ENCODE peak calls at places on chromosomes 6 and 20, in nine cellular contexts. Y, R, Q, T, S, J, D, L and V are unnamed samples. For H3K9me3, the result is how much of the 10 kb centered on the place peaks cover.

GRCh38 chr6:13846841-13847240 is 32.5 kb upstream of the MCUR1 start:
- DNase-seq in Y (no peak), R (no peak), Q (no peak), T (no peak), S (no peak), J (no peak), D (peak), L (no peak), V (no peak)

GRCh38 chr6:26064619-26065257 is 22.5 kb upstream of the HFE start:
- DNase-seq in Y (no peak), R (peak), Q (no peak), T (peak), S (peak), J (no peak), D (no peak), L (peak), V (no peak)

GRCh38 chr20:25226433-25227316 is 21.2 kb upstream of the PYGB start:
- DNase-seq in Y (peak), R (no peak), Q (no peak), T (no peak), S (no peak), J (peak), D (no peak), L (no peak), V (no peak)

GRCh38 chr20:47669489-47669888 is 115.8 kb downstream of the SULF2 start:
- DNase-seq in Y (no peak), R (no peak), Q (no peak), T (no peak), S (no peak), J (no peak), D (no peak), L (no peak), V (no peak)

GRCh38 chr6:120378582-120379220 is 955.6 kb downstream of the TBC1D32 start:
- DNase-seq in Y (no peak), R (no peak), Q (no peak), T (peak), S (peak), J (no peak), D (no peak), L (no peak), V (no peak)

GRCh38 chr6:152432758-152433157 is 204.4 kb downstream of the SYNE1 start:
- DNase-seq in Y (no peak), R (no peak), Q (no peak), T (no peak), S (no peak), J (no peak), D (no peak), L (no peak), V (no peak)

GRCh38 chr6:5260661-5261544 is at the start of the genes FARS2 and LYRM4:
- DNase-seq in Y (peak), R (peak), Q (peak), T (peak), S (peak), J (peak), D (peak), L (peak), V (peak)

GRCh38 chr6:12291785-12292604 is 1.8 kb downstream of the EDN1 start:
- DNase-seq in Y (no peak), R (no peak), Q (no peak), T (peak), S (peak), J (no peak), D (peak), L (no peak), V (no peak)

GRCh38 chr6:46898011-46898410 is 23.7 kb downstream of the ADGRF5 start:
- DNase-seq in Y (no peak), R (no peak), Q (no peak), T (no peak), S (no peak), J (no peak), D (no peak), L (no peak), V (no peak)

DNA sequence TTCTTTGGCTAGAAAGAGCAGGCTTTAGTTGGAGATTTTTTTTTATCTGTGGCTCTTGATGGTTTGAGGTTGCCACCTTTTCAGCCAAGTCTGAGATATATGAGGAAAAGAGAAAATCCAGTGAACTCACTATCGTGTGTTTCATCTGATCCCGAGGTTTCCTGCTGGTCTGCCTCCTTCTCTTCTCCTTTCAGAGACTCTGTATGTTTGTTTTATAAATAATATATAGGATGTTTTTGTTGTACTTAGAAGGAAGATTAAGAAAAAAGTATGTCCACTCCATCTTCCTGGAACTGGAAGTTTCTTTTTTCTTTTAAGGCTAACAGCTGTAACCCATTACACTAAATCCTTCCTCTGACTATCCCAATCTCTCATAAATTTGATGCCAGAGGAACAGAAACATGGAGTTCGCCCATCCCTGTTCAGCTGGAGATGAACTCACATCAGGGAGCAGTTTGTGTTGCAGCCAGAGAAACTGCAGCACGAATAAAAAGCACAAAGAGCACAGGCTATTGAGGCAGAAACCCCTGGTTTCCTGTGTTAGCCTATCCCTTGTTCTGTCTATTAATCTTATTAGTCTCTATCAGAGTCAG is 20.7 kb downstream of the RIPK1 start:
- DNase-seq in Y (no peak), R (no peak), Q (no peak), T (peak), S (peak), J (no peak), D (no peak), L (no peak), V (no peak)
- H3K9me3 ChIP-seq in Y (under half), R (under half), Q (under half), T (under half), S (under half), J (under half), D (under half), L (under half), V (under half)

GRCh38 chr20:33568378-33569289 is 78.7 kb downstream of the CBFA2T2 start:
- DNase-seq in Y (no peak), R (no peak), Q (no peak), T (peak), S (peak), J (peak), D (no peak), L (no peak), V (no peak)
- H3K4me3 ChIP-seq in Y (no peak), R (no peak), Q (no peak), T (no peak), S (no peak), J (no peak), D (no peak), L (no peak), V (no peak)

GRCh38 chr6:168215121-168215808 is 104.3 kb downstream of the DACT2 start:
- DNase-seq in Y (no peak), R (no peak), Q (no peak), T (no peak), S (no peak), J (no peak), D (peak), L (no peak), V (no peak)

GRCh38 chr6:168216741-168217140 is 102.8 kb downstream of the DACT2 start:
- DNase-seq in Y (no peak), R (no peak), Q (no peak), T (no peak), S (no peak), J (no peak), D (no peak), L (no peak), V (no peak)

GRCh38 chr6:168213121-168213524 is 106.5 kb downstream of the DACT2 start:
- DNase-seq in Y (no peak), R (no peak), Q (no peak), T (no peak), S (no peak), J (no peak), D (peak), L (no peak), V (no peak)

GRCh38 chr6:168216139-168216538 is 103.4 kb downstream of the DACT2 start:
- DNase-seq in Y (no peak), R (no peak), Q (no peak), T (no peak), S (no peak), J (no peak), D (no peak), L (no peak), V (no peak)

DNA sequence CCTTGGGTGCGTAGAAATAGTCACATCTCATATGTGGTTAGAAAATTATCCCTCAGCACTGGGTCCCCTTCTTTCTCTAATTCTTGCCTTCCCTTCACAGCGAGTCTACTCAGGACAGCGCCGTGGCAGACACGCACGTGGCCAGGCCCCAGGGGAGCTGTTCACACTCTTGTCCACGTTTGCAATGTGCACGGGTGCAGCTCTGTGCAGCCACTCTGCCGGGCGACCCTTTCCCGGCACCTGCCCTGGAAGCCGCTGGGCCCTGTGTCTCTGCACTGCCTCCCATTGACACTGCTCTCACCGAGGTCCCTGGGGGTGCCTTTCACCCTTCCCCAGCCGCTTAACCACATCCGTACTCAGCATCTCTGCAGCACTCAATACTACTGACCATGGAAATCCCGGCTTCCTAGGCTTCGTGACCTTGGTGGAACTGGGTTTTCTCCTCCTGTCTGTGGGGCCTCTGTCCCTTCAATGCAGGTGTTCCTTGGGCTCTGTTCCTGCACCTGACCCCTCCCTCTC is 104.9 kb downstream of the DACT2 start:
- DNase-seq in Y (no peak), R (no peak), Q (no peak), T (no peak), S (no peak), J (no peak), D (peak), L (no peak), V (no peak)
- H3K9me3 ChIP-seq in Y (under half), R (under half), Q (under half), T (under half), S (under half), J (under half), D (under half), L (under half), V (under half)

DNA sequence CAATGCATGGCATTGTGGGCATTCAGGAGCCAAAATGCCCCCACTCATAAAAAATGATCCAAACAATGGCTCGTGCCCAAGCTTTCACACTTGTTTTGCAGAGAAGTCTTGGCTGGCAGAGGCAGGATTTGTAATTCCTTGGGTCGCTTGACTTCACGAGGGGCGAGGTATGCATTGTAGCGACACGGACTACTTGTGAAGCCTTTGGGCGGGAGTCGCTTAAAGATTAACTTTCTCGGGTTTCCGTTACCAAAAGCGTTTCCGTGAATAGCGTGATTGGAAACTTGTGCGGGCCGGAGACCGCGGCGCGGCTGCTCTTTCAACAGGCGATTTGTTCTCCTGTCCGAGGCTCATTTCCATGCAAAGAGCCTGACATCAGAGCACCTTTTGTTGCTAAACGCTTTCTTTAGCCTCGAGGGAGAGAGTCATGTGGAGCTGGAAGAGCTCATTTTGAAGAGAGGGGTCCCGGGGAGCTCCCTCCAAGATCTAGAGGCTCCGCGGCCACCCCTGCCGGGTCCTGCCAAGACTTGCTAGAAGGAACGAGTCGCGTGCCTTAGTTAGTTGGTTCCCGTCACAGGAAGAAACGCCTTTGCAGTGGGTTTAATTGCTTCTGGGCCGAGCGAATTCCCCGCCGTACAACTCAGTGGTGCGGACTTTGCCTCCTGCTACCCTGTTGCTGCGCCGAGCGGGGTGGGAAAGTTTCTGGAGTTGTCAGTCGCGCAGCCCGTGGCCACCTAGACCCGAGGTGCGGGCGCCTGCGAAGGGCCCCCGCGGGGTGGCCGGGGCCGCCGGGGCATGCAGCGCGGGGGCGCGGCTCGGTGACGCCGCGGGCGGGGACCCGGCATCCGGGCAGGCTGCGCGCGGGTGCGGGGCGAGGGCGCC is at the start of gene SASH1:
- DNase-seq in Y (peak), R (no peak), Q (peak), T (peak), S (peak), J (peak), D (peak), L (no peak), V (peak)
- H3K4me3 ChIP-seq in Y (peak), R (no peak), Q (peak), T (peak), S (peak), J (peak), D (peak), L (no peak), V (peak)

GRCh38 chr20:62834967-62835730 is 18.3 kb downstream of the COL9A3 start:
- DNase-seq in Y (no peak), R (no peak), Q (no peak), T (no peak), S (no peak), J (peak), D (peak), L (no peak), V (no peak)
- H3K9me3 ChIP-seq in Y (under half), R (under half), Q (under half), T (under half), S (under half), J (under half), D (under half), L (under half), V (under half)

GRCh38 chr6:137872071-137872470 is 5.0 kb downstream of the TNFAIP3 start:
- DNase-seq in Y (no peak), R (peak), Q (no peak), T (no peak), S (peak), J (no peak), D (no peak), L (peak), V (no peak)

GRCh38 chr6:137871299-137871698 is 4.2 kb downstream of the TNFAIP3 start:
- DNase-seq in Y (no peak), R (peak), Q (no peak), T (no peak), S (no peak), J (no peak), D (no peak), L (peak), V (no peak)

GRCh38 chr6:137875606-137876005 is 8.5 kb downstream of the TNFAIP3 start:
- DNase-seq in Y (no peak), R (no peak), Q (no peak), T (no peak), S (no peak), J (no peak), D (no peak), L (peak), V (no peak)

GRCh38 chr6:137874204-137875001 is 7.3 kb downstream of the TNFAIP3 start:
- DNase-seq in Y (no peak), R (peak), Q (no peak), T (no peak), S (no peak), J (no peak), D (no peak), L (peak), V (no peak)

GRCh38 chr6:137873273-137873762 is 6.3 kb downstream of the TNFAIP3 start:
- DNase-seq in Y (peak), R (peak), Q (peak), T (peak), S (peak), J (peak), D (no peak), L (peak), V (peak)
- H3K4me3 ChIP-seq in Y (peak), R (peak), Q (no peak), T (no peak), S (peak), J (no peak), D (no peak), L (peak), V (no peak)

GRCh38 chr20:56316051-56316450 is 42.7 kb upstream of the FAM210B start:
- DNase-seq in Y (no peak), R (no peak), Q (no peak), T (no peak), S (no peak), J (no peak), D (no peak), L (no peak), V (no peak)
- H3K9me3 ChIP-seq in Y (under half), R (under half), Q (under half), T (under half), S (under half), J (under half), D (under half), L (under half), V (under half)

GRCh38 chr6:30493643-30494250 is 4.4 kb downstream of the HLA-E start:
- DNase-seq in Y (no peak), R (peak), Q (no peak), T (no peak), S (no peak), J (no peak), D (no peak), L (peak), V (no peak)

GRCh38 chr6:30489081-30490030 is at the start of gene HLA-E:
- DNase-seq in Y (peak), R (peak), Q (peak), T (peak), S (peak), J (peak), D (peak), L (peak), V (peak)

GRCh38 chr6:30494275-30494990 is 5.1 kb downstream of the HLA-E start:
- DNase-seq in Y (no peak), R (peak), Q (no peak), T (no peak), S (no peak), J (no peak), D (no peak), L (peak), V (no peak)

GRCh38 chr6:30491963-30492616 is 2.8 kb downstream of the HLA-E start:
- DNase-seq in Y (no peak), R (no peak), Q (no peak), T (no peak), S (no peak), J (no peak), D (no peak), L (no peak), V (no peak)

GRCh38 chr6:30490031-30490876 is 945 bp downstream of the HLA-E start:
- DNase-seq in Y (peak), R (peak), Q (peak), T (peak), S (peak), J (peak), D (peak), L (peak), V (peak)
- H3K4me3 ChIP-seq in Y (peak), R (peak), Q (peak), T (peak), S (peak), J (peak), D (peak), L (peak), V (peak)